ENCODE peak calls at places on chromosomes 2 and 18, in nine cellular contexts. C is ACHN, V is EL, S is RPMI7951, R is posterior cingulate gyrus, N is NCI-H1105 treated with DMSO at 0.1 percent for 48 hours, W is pancreas, K is PC-9, F is stromal cell of bone marrow. P is an unnamed sample.

GRCh38 chr2:229050063-229050635 is 220.9 kb downstream of the PID1 start:
- DNase-seq in C (no peak), V (no peak), S (peak), R (no peak), N (no peak), W (no peak), K (no peak), F (no peak), P (no peak)

GRCh38 chr2:219252900-219253752 is at the start of gene TUBA4B:
- DNase-seq in C (peak), V (peak), S (no peak), R (peak), N (no peak), W (peak), K (peak), F (no peak), P (peak)

GRCh38 chr2:233424028-233424951 is 70.0 kb downstream of the DGKD start:
- DNase-seq in C (no peak), V (no peak), S (no peak), R (no peak), N (no peak), W (no peak), K (no peak), F (no peak), P (no peak)

GRCh38 chr2:190695739-190696138 is 46.9 kb downstream of the NAB1 start:
- DNase-seq in C (no peak), V (peak), S (no peak), R (no peak), N (no peak), W (no peak), K (no peak), F (no peak), P (no peak)

GRCh38 chr2:145066795-145067194 is 546.9 kb upstream of the ZEB2 start:
- DNase-seq in C (no peak), V (no peak), S (no peak), R (peak), N (no peak), W (no peak), K (no peak), F (no peak), P (no peak)

GRCh38 chr2:167550448-167550847 is 662.2 kb downstream of the XIRP2 start:
- DNase-seq in C (peak), V (peak), S (no peak), R (no peak), N (peak), W (no peak), K (no peak), F (no peak), P (no peak)

GRCh38 chr2:28496781-28497180 is 921 bp downstream of the PLB1 start:
- DNase-seq in C (no peak), V (no peak), S (no peak), R (no peak), N (no peak), W (no peak), K (no peak), F (no peak), P (no peak)

GRCh38 chr2:138641277-138641676 is 138.9 kb downstream of the NXPH2 start:
- DNase-seq in C (no peak), V (no peak), S (no peak), R (no peak), N (no peak), W (no peak), K (no peak), F (no peak), P (no peak)

GRCh38 chr18:7757175-7757574 is 190.1 kb downstream of the PTPRM start:
- DNase-seq in C (no peak), V (no peak), S (no peak), R (no peak), N (no peak), W (no peak), K (no peak), F (no peak), P (no peak)

GRCh38 chr18:9058426-9058825 is 44.1 kb upstream of the NDUFV2 start:
- DNase-seq in C (no peak), V (no peak), S (no peak), R (no peak), N (no peak), W (no peak), K (no peak), F (peak), P (no peak)

GRCh38 chr18:63439334-63439733 is 17.1 kb upstream of the VPS4B start:
- DNase-seq in C (peak), V (peak), S (peak), R (peak), N (peak), W (no peak), K (peak), F (peak), P (peak)

GRCh38 chr18:77401173-77401572 is 151.5 kb downstream of the GALR1 start:
- DNase-seq in C (no peak), V (no peak), S (no peak), R (no peak), N (no peak), W (no peak), K (no peak), F (no peak), P (no peak)

GRCh38 chr2:65991864-65992554 is 442.9 kb upstream of the MEIS1 start:
- DNase-seq in C (no peak), V (no peak), S (no peak), R (no peak), N (peak), W (no peak), K (no peak), F (no peak), P (no peak)

GRCh38 chr2:95530734-95531133 is 46.2 kb upstream of the TRIM43B start:
- DNase-seq in C (no peak), V (peak), S (peak), R (no peak), N (no peak), W (no peak), K (no peak), F (no peak), P (peak)

GRCh38 chr2:54966165-54966819 is 84.0 kb downstream of the RTN4 start:
- DNase-seq in C (no peak), V (peak), S (peak), R (no peak), N (no peak), W (no peak), K (peak), F (no peak), P (peak)

GRCh38 chr2:29216609-29216909 is 101.3 kb downstream of the CLIP4 start:
- DNase-seq in C (no peak), V (no peak), S (no peak), R (no peak), N (no peak), W (no peak), K (no peak), F (no peak), P (no peak)

GRCh38 chr2:219163156-219163555 is 2.5 kb upstream of the NHEJ1 start:
- DNase-seq in C (no peak), V (no peak), S (no peak), R (no peak), N (no peak), W (no peak), K (no peak), F (no peak), P (no peak)

GRCh38 chr18:55152801-55153200 is 193.5 kb upstream of the CCDC68 start:
- DNase-seq in C (no peak), V (peak), S (peak), R (no peak), N (no peak), W (no peak), K (no peak), F (peak), P (peak)

GRCh38 chr2:135819211-135819610 is 17.8 kb downstream of the LCT start:
- DNase-seq in C (peak), V (peak), S (peak), R (no peak), N (no peak), W (no peak), K (no peak), F (no peak), P (peak)

GRCh38 chr2:158745067-158745865 is 49.9 kb upstream of the DAPL1 start:
- DNase-seq in C (peak), V (peak), S (peak), R (peak), N (peak), W (no peak), K (no peak), F (no peak), P (peak)

GRCh38 chr2:165161510-165161909 is 42.3 kb downstream of the SCN3A start:
- DNase-seq in C (peak), V (peak), S (no peak), R (no peak), N (no peak), W (no peak), K (no peak), F (peak), P (peak)

GRCh38 chr2:151928380-151928779 is 100.2 kb upstream of the ARL5A start:
- DNase-seq in C (no peak), V (no peak), S (no peak), R (no peak), N (no peak), W (no peak), K (peak), F (no peak), P (peak)

GRCh38 chr2:142286618-142287017 is 155.8 kb upstream of the LRP1B start:
- DNase-seq in C (peak), V (no peak), S (no peak), R (no peak), N (no peak), W (no peak), K (no peak), F (no peak), P (peak)